ENCODE peak calls at places on chromosomes 13 and 19, in four cellular contexts. One of them, this sample, is unnamed. For H3K27me3, the result is how much of the 10 kb centered on the place peaks cover.

GRCh38 chr13:110261166-110262081 is 45.5 kb downstream of the COL4A1 start:
- DNase-seq in left ventricle myocardium inferior: no peak
- DNase-seq in heart right ventricle: no peak
- DNase-seq in stomach: no peak
- DNase-seq in this sample: no peak

GRCh38 chr19:44367024-44367423 is 10.5 kb upstream of the ZNF112 start:
- DNase-seq in heart right ventricle: no peak
- DNase-seq in stomach: no peak
- DNase-seq in left ventricle myocardium inferior: no peak
- DNase-seq in this sample: no peak

GRCh38 chr19:15498910-15499309 is 9.4 kb upstream of the CYP4F22 start:
- DNase-seq in stomach: no peak
- DNase-seq in heart right ventricle: no peak
- DNase-seq in left ventricle myocardium inferior: no peak
- DNase-seq in this sample: no peak

GRCh38 chr13:65264066-65264465 is 1966.1 kb downstream of the PCDH9 start:
- DNase-seq in heart right ventricle: no peak
- DNase-seq in stomach: no peak
- DNase-seq in left ventricle myocardium inferior: no peak
- DNase-seq in this sample: no peak

GRCh38 chr19:2329528-2329927 is 1.0 kb downstream of the SPPL2B start:
- DNase-seq in heart right ventricle: no peak
- DNase-seq in left ventricle myocardium inferior: no peak
- DNase-seq in stomach: no peak
- DNase-seq in this sample: no peak

GRCh38 chr13:111202745-111203144 is 87.6 kb downstream of the ARHGEF7 start:
- DNase-seq in stomach: no peak
- DNase-seq in heart right ventricle: no peak
- DNase-seq in left ventricle myocardium inferior: no peak
- DNase-seq in this sample: no peak

GRCh38 chr19:38952395-38953165 is 21.8 kb downstream of the MRPS12 start:
- DNase-seq in stomach: peak
- DNase-seq in left ventricle myocardium inferior: no peak
- DNase-seq in heart right ventricle: no peak
- DNase-seq in this sample: no peak

GRCh38 chr19:40219721-40220276 is 1.6 kb upstream of the TTC9B start:
- DNase-seq in left ventricle myocardium inferior: no peak
- DNase-seq in heart right ventricle: no peak
- DNase-seq in stomach: no peak
- DNase-seq in this sample: no peak

GRCh38 chr19:44637390-44637764 is 6.3 kb upstream of the PVR start:
- DNase-seq in left ventricle myocardium inferior: no peak
- DNase-seq in stomach: no peak
- DNase-seq in heart right ventricle: no peak
- DNase-seq in this sample: no peak

GRCh38 chr19:56106993-56107392 is 14.1 kb downstream of the ZNF787 start:
- DNase-seq in heart right ventricle: no peak
- DNase-seq in left ventricle myocardium inferior: no peak
- DNase-seq in stomach: no peak
- DNase-seq in this sample: no peak

GRCh38 chr19:3608750-3609322 is 2.2 kb upstream of the TBXA2R start:
- DNase-seq in stomach: no peak
- DNase-seq in heart right ventricle: peak
- DNase-seq in left ventricle myocardium inferior: peak
- DNase-seq in this sample: no peak

GRCh38 chr13:110327036-110327790 is 20.1 kb downstream of the COL4A2 start:
- DNase-seq in heart right ventricle: no peak
- DNase-seq in left ventricle myocardium inferior: no peak
- DNase-seq in stomach: no peak
- DNase-seq in this sample: no peak

GRCh38 chr19:19043881-19044280 is 10.5 kb downstream of the ARMC6 start:
- DNase-seq in left ventricle myocardium inferior: no peak
- DNase-seq in heart right ventricle: no peak
- DNase-seq in stomach: no peak
- DNase-seq in this sample: no peak

GRCh38 chr19:19039901-19040300 is 6.5 kb downstream of the ARMC6 start:
- DNase-seq in stomach: no peak
- DNase-seq in heart right ventricle: no peak
- DNase-seq in left ventricle myocardium inferior: no peak
- DNase-seq in this sample: no peak

GRCh38 chr19:19042732-19043274 is 9.4 kb downstream of the ARMC6 start:
- DNase-seq in left ventricle myocardium inferior: no peak
- DNase-seq in stomach: no peak
- DNase-seq in heart right ventricle: no peak
- DNase-seq in this sample: no peak

GRCh38 chr19:19043481-19043880 is 10.1 kb downstream of the ARMC6 start:
- DNase-seq in left ventricle myocardium inferior: no peak
- DNase-seq in heart right ventricle: no peak
- DNase-seq in stomach: no peak
- DNase-seq in this sample: no peak

DNA sequence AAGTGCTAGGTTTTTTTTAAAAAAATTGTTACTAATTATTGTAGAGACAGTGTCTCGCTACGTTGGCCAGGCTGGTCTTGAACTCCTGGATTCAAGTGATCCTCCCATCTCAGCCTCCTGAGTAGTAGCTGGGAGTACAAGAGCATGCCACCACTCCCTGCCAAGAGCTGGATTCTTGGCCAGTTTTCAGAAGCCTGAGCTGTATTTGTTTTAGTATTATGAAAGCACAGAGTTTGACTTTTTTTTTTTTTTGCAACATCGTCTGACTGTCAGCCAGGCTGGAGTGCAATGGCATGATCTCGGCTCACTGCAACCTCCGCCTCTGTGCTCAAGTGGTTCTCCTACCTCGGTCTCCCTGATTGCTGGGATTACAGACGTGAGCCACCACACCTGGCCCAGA is 7.0 kb downstream of the ARMC6 start:
- DNase-seq in heart right ventricle: no peak
- DNase-seq in stomach: peak
- DNase-seq in left ventricle myocardium inferior: peak
- DNase-seq in this sample: peak
- H3K4me3 ChIP-seq in heart right ventricle: no peak
- H3K4me3 ChIP-seq in stomach: no peak
- H3K4me3 ChIP-seq in left ventricle myocardium inferior: no peak
- H3K4me3 ChIP-seq in this sample: no peak

GRCh38 chr13:41644742-41645141 is 187.4 kb downstream of the RGCC start:
- DNase-seq in left ventricle myocardium inferior: no peak
- DNase-seq in heart right ventricle: no peak
- DNase-seq in stomach: no peak
- DNase-seq in this sample: no peak
- H3K27me3 ChIP-seq in left ventricle myocardium inferior: under half
- H3K27me3 ChIP-seq in heart right ventricle: under half
- H3K27me3 ChIP-seq in stomach: under half
- H3K27me3 ChIP-seq in this sample: under half

GRCh38 chr13:68574053-68574452 is 1343.9 kb upstream of the PCDH9 start:
- DNase-seq in heart right ventricle: no peak
- DNase-seq in stomach: no peak
- DNase-seq in left ventricle myocardium inferior: no peak
- DNase-seq in this sample: no peak
- H3K4me3 ChIP-seq in heart right ventricle: no peak
- H3K4me3 ChIP-seq in stomach: no peak
- H3K4me3 ChIP-seq in left ventricle myocardium inferior: no peak
- H3K4me3 ChIP-seq in this sample: no peak

GRCh38 chr13:99981115-99982020 is at the start of gene ZIC2:
- DNase-seq in heart right ventricle: no peak
- DNase-seq in left ventricle myocardium inferior: no peak
- DNase-seq in stomach: no peak
- DNase-seq in this sample: no peak
- H3K27me3 ChIP-seq in heart right ventricle: half or more
- H3K27me3 ChIP-seq in left ventricle myocardium inferior: half or more
- H3K27me3 ChIP-seq in stomach: half or more
- H3K27me3 ChIP-seq in this sample: half or more

DNA sequence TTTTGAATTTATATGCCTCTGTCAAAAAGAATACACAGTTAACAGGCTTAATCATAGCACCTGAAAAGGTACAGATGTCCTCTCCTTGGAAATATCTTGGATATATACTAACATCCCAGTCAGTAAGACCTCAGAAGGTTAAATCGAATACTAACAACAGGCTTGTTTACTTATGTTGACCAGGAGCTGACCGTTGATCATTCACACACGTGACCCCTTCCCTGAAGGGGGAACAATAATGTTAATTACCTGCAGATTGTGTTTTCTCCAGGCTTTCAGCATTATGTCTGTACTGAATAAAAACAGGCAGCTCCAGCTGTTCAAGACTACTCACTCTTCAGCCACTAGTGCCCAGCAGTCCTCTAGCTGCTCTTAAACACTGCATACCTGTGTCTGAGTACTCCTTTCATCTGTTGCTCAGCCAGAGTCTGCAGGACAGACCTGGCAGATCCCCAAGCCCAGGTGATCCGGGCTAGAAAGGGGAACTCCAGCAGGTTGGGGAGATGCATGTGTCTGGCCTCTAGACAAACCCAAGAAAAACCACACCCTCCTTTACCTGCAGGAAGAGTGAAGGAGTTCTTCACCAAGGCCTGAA is 163.9 kb downstream of the RNF17 start:
- DNase-seq in heart right ventricle: no peak
- DNase-seq in left ventricle myocardium inferior: no peak
- DNase-seq in stomach: no peak
- DNase-seq in this sample: no peak
- H3K4me3 ChIP-seq in heart right ventricle: no peak
- H3K4me3 ChIP-seq in left ventricle myocardium inferior: no peak
- H3K4me3 ChIP-seq in stomach: no peak
- H3K4me3 ChIP-seq in this sample: no peak

DNA sequence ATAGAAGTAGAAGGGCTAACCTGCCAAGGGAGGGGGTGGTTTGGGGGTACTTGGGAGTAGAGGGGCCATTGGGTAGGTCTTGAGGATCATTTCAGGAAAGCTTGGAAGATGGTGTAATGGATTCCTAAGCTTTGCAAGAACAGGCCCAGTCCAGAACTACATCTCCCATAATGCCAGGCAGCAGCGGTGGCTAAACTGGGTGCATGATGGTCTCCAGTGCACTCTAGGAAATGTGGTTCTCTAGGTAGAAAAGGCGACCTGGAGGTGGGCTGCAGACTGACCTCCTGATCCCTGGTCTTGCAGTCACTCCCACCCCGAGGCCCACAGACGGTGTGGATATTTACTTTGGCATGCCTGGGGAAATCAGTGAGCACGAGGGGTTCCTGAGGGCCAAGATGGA is 3.8 kb downstream of the APLP1 start:
- DNase-seq in left ventricle myocardium inferior: no peak
- DNase-seq in stomach: no peak
- DNase-seq in heart right ventricle: no peak
- DNase-seq in this sample: no peak
- H3K27me3 ChIP-seq in left ventricle myocardium inferior: under half
- H3K27me3 ChIP-seq in stomach: under half
- H3K27me3 ChIP-seq in heart right ventricle: under half
- H3K27me3 ChIP-seq in this sample: under half

GRCh38 chr13:44760434-44760833 is 184.3 kb upstream of the TSC22D1 start:
- DNase-seq in stomach: no peak
- DNase-seq in left ventricle myocardium inferior: no peak
- DNase-seq in heart right ventricle: no peak
- DNase-seq in this sample: no peak

GRCh38 chr13:44758595-44759221 is 182.6 kb upstream of the TSC22D1 start:
- DNase-seq in left ventricle myocardium inferior: no peak
- DNase-seq in heart right ventricle: no peak
- DNase-seq in stomach: no peak
- DNase-seq in this sample: peak

GRCh38 chr13:44757671-44758070 is 181.5 kb upstream of the TSC22D1 start:
- DNase-seq in heart right ventricle: no peak
- DNase-seq in left ventricle myocardium inferior: no peak
- DNase-seq in stomach: no peak
- DNase-seq in this sample: no peak

GRCh38 chr13:44759723-44760360 is 183.7 kb upstream of the TSC22D1 start:
- DNase-seq in left ventricle myocardium inferior: peak
- DNase-seq in heart right ventricle: no peak
- DNase-seq in stomach: peak
- DNase-seq in this sample: no peak

DNA sequence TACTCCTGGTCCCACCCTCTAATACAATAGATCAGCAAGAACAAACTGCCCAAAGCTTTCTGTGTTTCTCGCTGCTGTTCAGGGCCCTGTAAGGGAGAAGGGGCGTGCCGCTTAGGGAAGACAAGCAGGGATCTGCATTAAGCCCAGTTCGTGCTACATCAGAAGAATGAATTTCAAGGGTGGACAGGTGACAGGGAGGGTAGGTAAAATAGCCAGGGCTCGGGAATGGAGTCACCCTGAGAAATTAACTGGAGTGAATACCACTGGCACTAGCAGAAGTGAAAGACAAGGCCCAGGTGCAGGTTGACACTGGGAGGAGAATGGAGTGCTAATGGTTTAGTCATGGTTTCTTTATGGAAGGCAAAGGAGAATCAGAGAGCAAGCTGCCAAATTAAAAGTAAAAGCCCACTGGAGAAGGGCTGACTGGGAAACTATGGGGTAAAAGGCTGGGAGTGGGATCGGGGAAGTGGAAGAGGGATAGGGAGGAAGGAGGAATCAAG is 183.1 kb upstream of the TSC22D1 start:
- DNase-seq in stomach: peak
- DNase-seq in heart right ventricle: no peak
- DNase-seq in left ventricle myocardium inferior: no peak
- DNase-seq in this sample: no peak
- H3K4me3 ChIP-seq in stomach: no peak
- H3K4me3 ChIP-seq in heart right ventricle: no peak
- H3K4me3 ChIP-seq in left ventricle myocardium inferior: no peak
- H3K4me3 ChIP-seq in this sample: no peak

This sample was measured in AG04450.